ENCODE peak calls at places on chromosome 5, in six cellular contexts. Y is adrenal gland, A is suprapubic skin, K is vagina, P is A549, M is breast epithelium. E is an unnamed sample. For H3K4me1, the result is how much of the 10 kb centered on the place peaks cover.

GRCh38 chr5:131633830-131634229 is 1.2 kb downstream of the RAPGEF6 start:
- DNase-seq in Y (no peak), A (no peak), K (no peak), P (no peak), M (no peak), E (no peak)

GRCh38 chr5:102975040-102975439 is 144.9 kb downstream of the GIN1 start:
- DNase-seq in Y (no peak), A (no peak), K (no peak), P (no peak), M (no peak), E (no peak)

GRCh38 chr5:84168841-84169240 is 215.8 kb downstream of the EDIL3 start:
- DNase-seq in Y (no peak), A (no peak), K (no peak), P (no peak), M (no peak), E (no peak)

GRCh38 chr5:127031147-127031862 is 947 bp upstream of the MARCHF3 start:
- DNase-seq in Y (peak), A (no peak), K (no peak), P (peak), M (no peak), E (no peak)

GRCh38 chr5:97097348-97098220 is 44.8 kb downstream of the LIX1 start:
- DNase-seq in Y (no peak), A (no peak), K (no peak), P (no peak), M (no peak), E (no peak)

GRCh38 chr5:151085517-151086031 is 4.7 kb upstream of the TNIP1 start:
- DNase-seq in Y (peak), A (peak), K (peak), P (peak), M (peak), E (peak)

GRCh38 chr5:103119067-103119764 is 722 bp downstream of the GIN1 start:
- DNase-seq in Y (no peak), A (no peak), K (no peak), P (no peak), M (no peak), E (no peak)

GRCh38 chr5:140565780-140566095 is 1.1 kb downstream of the SLC35A4 start:
- DNase-seq in Y (no peak), A (peak), K (no peak), P (no peak), M (no peak), E (no peak)

GRCh38 chr5:157080291-157080690 is 21.4 kb upstream of the HAVCR1 start:
- DNase-seq in Y (no peak), A (no peak), K (no peak), P (no peak), M (no peak), E (no peak)

GRCh38 chr5:168270446-168270845 is 21.0 kb upstream of the WWC1 start:
- DNase-seq in Y (no peak), A (no peak), K (no peak), P (peak), M (no peak), E (no peak)

GRCh38 chr5:148687427-148687826 is 33.1 kb upstream of the HTR4 start:
- DNase-seq in Y (no peak), A (no peak), K (no peak), P (peak), M (no peak), E (no peak)

GRCh38 chr5:134038143-134038542 is 33.4 kb upstream of the VDAC1 start:
- DNase-seq in Y (no peak), A (no peak), K (no peak), P (no peak), M (no peak), E (no peak)

GRCh38 chr5:95725071-95725820 is 5.9 kb upstream of the RHOBTB3 start:
- DNase-seq in Y (no peak), A (no peak), K (no peak), P (no peak), M (no peak), E (no peak)

GRCh38 chr5:132499440-132500243 is 9.1 kb upstream of the IRF1 start:
- DNase-seq in Y (no peak), A (peak), K (peak), P (no peak), M (peak), E (no peak)

GRCh38 chr5:135999396-136000139 is 29.2 kb upstream of the TGFBI start:
- DNase-seq in Y (no peak), A (no peak), K (no peak), P (peak), M (no peak), E (no peak)

GRCh38 chr5:147189109-147189424 is 45.8 kb upstream of the STK32A start:
- DNase-seq in Y (no peak), A (no peak), K (no peak), P (no peak), M (no peak), E (no peak)

GRCh38 chr5:39570418-39571027 is 145.7 kb upstream of the DAB2 start:
- DNase-seq in Y (no peak), A (no peak), K (no peak), P (peak), M (no peak), E (no peak)

GRCh38 chr5:146388418-146388817 is 49.8 kb downstream of the POU4F3 start:
- DNase-seq in Y (no peak), A (no peak), K (no peak), P (no peak), M (no peak), E (no peak)

GRCh38 chr5:83095973-83096539 is 18.7 kb downstream of the XRCC4 start:
- DNase-seq in Y (peak), A (no peak), K (no peak), P (peak), M (no peak), E (no peak)

GRCh38 chr5:173318881-173319609 is 9.2 kb downstream of the STC2 start:
- DNase-seq in Y (no peak), A (peak), K (no peak), P (no peak), M (no peak), E (no peak)

GRCh38 chr5:173318338-173318737 is 9.9 kb downstream of the STC2 start:
- DNase-seq in Y (no peak), A (no peak), K (no peak), P (no peak), M (no peak), E (no peak)

GRCh38 chr5:173319610-173320100 is 8.6 kb downstream of the STC2 start:
- DNase-seq in Y (no peak), A (peak), K (no peak), P (no peak), M (no peak), E (no peak)

GRCh38 chr5:173321886-173322285 is 6.3 kb downstream of the STC2 start:
- DNase-seq in Y (no peak), A (peak), K (no peak), P (no peak), M (no peak), E (no peak)

DNA sequence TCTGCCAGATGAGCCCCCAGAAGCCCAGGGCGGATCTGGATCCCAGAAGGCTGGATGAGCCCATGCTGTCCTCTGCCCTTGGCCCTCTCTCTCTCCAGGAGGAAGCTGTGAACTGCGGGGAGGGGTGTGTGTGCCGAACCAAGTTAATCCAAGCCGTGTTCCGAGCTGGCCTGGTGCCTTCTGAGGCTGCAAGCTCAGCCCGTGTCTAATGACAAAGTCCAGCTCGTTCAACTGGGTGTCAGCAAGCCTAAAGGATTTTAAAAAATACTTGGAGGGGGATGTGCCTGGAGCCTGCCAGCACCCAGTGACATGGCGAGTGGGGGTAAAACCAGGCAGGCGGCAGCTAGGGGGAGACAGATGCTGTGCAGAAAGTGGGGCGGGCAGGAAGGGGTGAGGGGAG is 8.0 kb downstream of the STC2 start:
- DNase-seq in Y (peak), A (peak), K (no peak), P (no peak), M (no peak), E (peak)
- H3K4me1 ChIP-seq in Y (under half), A (under half), K (under half), P (under half), M (under half), E (under half)

DNA sequence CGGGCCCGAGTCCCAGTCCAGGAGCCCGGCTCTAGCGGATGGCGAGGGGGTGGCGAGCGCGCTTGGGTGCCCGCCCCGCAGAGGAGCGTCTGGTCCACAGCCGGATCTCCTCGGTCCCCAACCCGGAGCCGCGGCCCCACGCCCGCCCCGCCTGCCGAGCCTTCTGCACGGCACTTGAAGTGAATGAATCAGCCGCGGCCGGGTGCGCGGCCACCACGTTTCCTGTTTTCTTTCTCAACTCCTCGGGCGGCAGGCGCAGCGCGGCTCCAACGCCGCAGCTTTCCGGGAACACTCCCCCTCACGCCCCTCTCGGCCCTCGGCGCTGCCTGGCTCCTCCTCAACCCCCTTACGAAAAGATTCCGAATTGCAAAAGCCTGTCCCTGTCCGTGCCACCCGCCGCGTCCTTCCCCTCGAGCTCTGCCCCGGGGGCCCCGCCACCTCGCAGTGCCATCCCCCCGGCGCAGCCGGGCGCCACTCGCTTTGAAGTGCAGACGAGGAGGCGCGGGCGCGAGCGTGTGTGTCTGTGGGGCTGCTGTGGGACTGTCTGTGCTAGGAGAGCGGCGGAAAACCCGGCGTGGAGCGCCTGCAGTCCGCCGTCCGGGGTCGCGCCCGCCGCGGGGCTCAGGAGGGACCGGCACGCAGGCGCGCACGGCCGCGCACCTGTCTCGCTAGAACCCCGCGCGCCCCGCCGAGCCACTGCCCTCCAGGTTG is 456.6 kb downstream of the RAB3C start:
- DNase-seq in Y (peak), A (peak), K (no peak), P (peak), M (peak), E (peak)
- TF ChIP-seq POLR2A in Y (no peak), A (no peak), K (peak), P (peak), M (no peak), E (no peak)

GRCh38 chr5:91164424-91164823 is 218.7 kb downstream of the ARRDC3 start:
- DNase-seq in Y (no peak), A (no peak), K (no peak), P (no peak), M (no peak), E (no peak)
- H3K4me1 ChIP-seq in Y (under half), A (under half), K (under half), P (under half), M (under half), E (under half)

DNA sequence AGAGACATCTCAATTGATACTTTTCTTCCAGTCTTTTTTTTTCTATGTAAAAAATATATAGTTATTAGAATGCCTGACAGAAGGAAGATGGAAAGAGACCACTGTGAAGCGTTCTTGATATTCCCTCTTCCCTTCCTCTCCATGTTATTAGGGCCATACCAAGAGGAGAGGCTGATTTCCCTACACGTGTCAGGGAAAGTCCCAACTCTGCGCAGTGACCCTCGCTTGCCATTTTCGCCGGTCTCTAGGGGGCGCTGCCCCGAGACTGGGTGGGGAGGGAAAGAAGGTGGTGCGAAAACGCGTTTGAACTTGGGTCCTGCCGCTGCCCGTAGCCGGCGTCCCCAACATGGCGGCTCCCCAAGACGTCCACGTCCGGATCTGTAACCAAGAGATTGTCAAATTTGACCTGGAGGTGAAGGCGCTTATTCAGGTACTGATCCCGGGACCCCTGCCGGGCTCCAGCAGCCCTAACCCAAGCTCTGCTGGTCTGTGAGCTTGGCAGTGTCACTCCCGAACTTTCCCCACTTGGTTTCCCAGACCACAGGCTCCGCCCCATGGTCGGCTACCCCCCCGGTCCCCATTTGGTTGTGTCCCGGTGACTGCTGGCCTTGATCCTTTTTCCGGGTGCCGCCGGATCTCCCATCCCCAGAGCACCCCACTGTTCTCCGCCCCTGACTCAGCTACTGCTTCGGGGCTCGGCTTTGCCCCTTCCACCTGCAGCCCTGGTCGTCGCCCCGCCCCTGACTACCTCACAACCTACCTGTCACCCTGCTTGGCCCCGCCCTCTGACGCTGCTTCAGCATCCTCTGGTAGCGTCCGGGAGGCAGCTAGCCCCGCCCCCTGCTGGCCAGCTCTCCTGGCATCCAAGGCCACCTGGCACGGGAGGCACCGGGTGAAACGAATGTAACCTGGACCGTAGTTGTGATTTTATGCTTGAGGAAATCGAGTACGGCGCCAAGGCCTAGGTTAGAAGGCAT is at the start of gene BNIP1:
- DNase-seq in Y (peak), A (peak), K (peak), P (peak), M (peak), E (peak)
- TF ChIP-seq POLR2A in Y (peak), A (no peak), K (no peak), P (peak), M (peak), E (peak)

E was measured in sigmoid colon.